ENCODE peak calls at places on chromosomes 7 and 10, in ten cellular contexts. P is PC-3, E is AG04450, Q is adrenal gland, D is colonic mucosa, K is fibroblast of the aortic adventitia, J is astrocyte of the spinal cord, N is endothelial cell, L is GM13977, W is upper lobe of left lung. S is an unnamed sample.

GRCh38 chr10:19704544-19704943 is 111.7 kb upstream of the PLXDC2 start:
- DNase-seq in P (no peak), E (no peak), Q (no peak), D (no peak), K (no peak), J (no peak), N (no peak), L (no peak), W (no peak), S (no peak)

GRCh38 chr7:30905078-30906012 is 6.3 kb upstream of the AQP1 start:
- DNase-seq in P (no peak), E (no peak), Q (no peak), D (peak), K (no peak), J (no peak), N (no peak), L (no peak), W (peak), S (no peak)

GRCh38 chr7:49660170-49660783 is 113.2 kb upstream of the VWC2 start:
- DNase-seq in P (no peak), E (no peak), Q (no peak), D (peak), K (no peak), J (no peak), N (no peak), L (no peak), W (no peak), S (no peak)

GRCh38 chr10:57716884-57717283 is 550.8 kb downstream of the IPMK start:
- DNase-seq in P (peak), E (no peak), Q (no peak), D (no peak), K (peak), J (peak), N (no peak), L (no peak), W (no peak), S (no peak)

GRCh38 chr10:112838784-112839481 is 111.1 kb upstream of the TCF7L2 start:
- DNase-seq in P (no peak), E (no peak), Q (no peak), D (no peak), K (no peak), J (no peak), N (no peak), L (no peak), W (no peak), S (no peak)

GRCh38 chr7:117193564-117193963 is 129.3 kb downstream of the WNT2 start:
- DNase-seq in P (no peak), E (no peak), Q (no peak), D (no peak), K (peak), J (no peak), N (no peak), L (no peak), W (no peak), S (no peak)

GRCh38 chr7:130734525-130735272 is 692 bp upstream of the KLF14 start:
- DNase-seq in P (no peak), E (no peak), Q (no peak), D (no peak), K (peak), J (peak), N (no peak), L (peak), W (no peak), S (peak)

GRCh38 chr10:2933041-2933440 is 134.3 kb upstream of the PFKP start:
- DNase-seq in P (no peak), E (no peak), Q (no peak), D (no peak), K (no peak), J (peak), N (no peak), L (no peak), W (no peak), S (no peak)

GRCh38 chr7:102270176-102270887 is 16.3 kb upstream of the SH2B2 start:
- DNase-seq in P (no peak), E (no peak), Q (no peak), D (no peak), K (no peak), J (no peak), N (no peak), L (no peak), W (no peak), S (no peak)

GRCh38 chr10:43682956-43683355 is 34.3 kb upstream of the ZNF32 start:
- DNase-seq in P (no peak), E (no peak), Q (no peak), D (no peak), K (no peak), J (no peak), N (no peak), L (no peak), W (no peak), S (no peak)

GRCh38 chr10:110413049-110413783 is 84.5 kb upstream of the DUSP5 start:
- DNase-seq in P (no peak), E (no peak), Q (no peak), D (no peak), K (no peak), J (peak), N (no peak), L (no peak), W (no peak), S (no peak)

GRCh38 chr10:23345861-23346260 is 1.3 kb upstream of the C10orf67 start:
- DNase-seq in P (peak), E (peak), Q (no peak), D (no peak), K (peak), J (peak), N (no peak), L (no peak), W (no peak), S (no peak)

GRCh38 chr10:100341953-100342626 is 4.9 kb upstream of the SCD start:
- DNase-seq in P (peak), E (no peak), Q (peak), D (peak), K (peak), J (peak), N (peak), L (peak), W (peak), S (peak)

GRCh38 chr7:43482679-43483252 is 100.1 kb upstream of the STK17A start:
- DNase-seq in P (no peak), E (no peak), Q (no peak), D (no peak), K (no peak), J (no peak), N (no peak), L (no peak), W (no peak), S (no peak)

GRCh38 chr10:122239578-122240257 is 31.4 kb upstream of the BTBD16 start:
- DNase-seq in P (no peak), E (no peak), Q (peak), D (no peak), K (peak), J (peak), N (no peak), L (no peak), W (no peak), S (no peak)

GRCh38 chr7:18320971-18321567 is 174.5 kb upstream of the HDAC9 start:
- DNase-seq in P (peak), E (no peak), Q (no peak), D (no peak), K (peak), J (peak), N (peak), L (peak), W (no peak), S (no peak)

GRCh38 chr7:132709971-132710567 is 133.8 kb upstream of the PLXNA4 start:
- DNase-seq in P (peak), E (peak), Q (peak), D (no peak), K (peak), J (peak), N (peak), L (peak), W (no peak), S (no peak)
- TF ChIP-seq CTCF in P (peak), E (peak), Q (peak), D (no peak), K (peak), J (peak), N (peak), L (peak), W (peak), S (peak)

GRCh38 chr7:21426958-21427860 is 674 bp upstream of the SP4 start:
- DNase-seq in P (peak), E (peak), Q (peak), D (peak), K (peak), J (peak), N (peak), L (peak), W (peak), S (peak)
- TF ChIP-seq CTCF in P (no peak), E (no peak), Q (peak), D (no peak), K (no peak), J (no peak), N (no peak), L (no peak), W (peak), S (peak)

DNA sequence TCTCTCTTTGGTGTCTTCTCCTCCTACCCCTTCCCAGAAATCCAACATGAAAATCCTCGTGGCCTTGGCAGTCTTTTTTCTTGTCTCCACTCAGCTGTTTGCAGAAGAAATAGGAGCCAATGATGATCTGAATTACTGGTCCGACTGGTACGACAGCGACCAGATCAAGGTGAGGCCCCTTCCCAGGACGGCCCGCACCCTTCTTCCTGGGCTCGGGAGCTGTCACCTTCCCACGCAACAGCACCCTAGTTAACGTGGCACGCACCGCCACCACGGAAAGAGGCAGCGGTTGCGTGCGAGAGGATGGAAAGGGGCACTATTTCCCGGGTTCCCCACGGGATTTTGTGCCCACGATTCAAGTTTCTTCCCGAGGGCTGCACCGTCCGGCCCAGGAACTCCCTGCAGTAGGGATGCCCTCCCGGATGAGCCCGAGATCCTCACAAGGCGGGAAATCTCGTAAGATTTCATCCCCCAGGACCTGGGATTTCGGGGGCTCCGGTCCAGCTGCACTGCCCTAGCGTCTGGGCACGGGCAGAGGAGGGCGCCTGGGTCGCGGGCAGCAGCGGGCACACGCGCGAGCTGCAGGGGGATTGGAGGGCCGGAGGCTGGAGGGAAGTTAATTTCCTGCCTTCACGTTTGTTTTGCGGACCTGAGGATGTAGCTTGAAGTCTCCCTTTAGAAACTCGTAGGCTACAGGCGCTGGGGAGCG is 835 bp downstream of the TAC1 start:
- DNase-seq in P (no peak), E (no peak), Q (no peak), D (no peak), K (peak), J (no peak), N (peak), L (no peak), W (no peak), S (peak)
- TF ChIP-seq CTCF in P (no peak), E (no peak), Q (no peak), D (no peak), K (no peak), J (no peak), N (no peak), L (no peak), W (no peak), S (no peak)

DNA sequence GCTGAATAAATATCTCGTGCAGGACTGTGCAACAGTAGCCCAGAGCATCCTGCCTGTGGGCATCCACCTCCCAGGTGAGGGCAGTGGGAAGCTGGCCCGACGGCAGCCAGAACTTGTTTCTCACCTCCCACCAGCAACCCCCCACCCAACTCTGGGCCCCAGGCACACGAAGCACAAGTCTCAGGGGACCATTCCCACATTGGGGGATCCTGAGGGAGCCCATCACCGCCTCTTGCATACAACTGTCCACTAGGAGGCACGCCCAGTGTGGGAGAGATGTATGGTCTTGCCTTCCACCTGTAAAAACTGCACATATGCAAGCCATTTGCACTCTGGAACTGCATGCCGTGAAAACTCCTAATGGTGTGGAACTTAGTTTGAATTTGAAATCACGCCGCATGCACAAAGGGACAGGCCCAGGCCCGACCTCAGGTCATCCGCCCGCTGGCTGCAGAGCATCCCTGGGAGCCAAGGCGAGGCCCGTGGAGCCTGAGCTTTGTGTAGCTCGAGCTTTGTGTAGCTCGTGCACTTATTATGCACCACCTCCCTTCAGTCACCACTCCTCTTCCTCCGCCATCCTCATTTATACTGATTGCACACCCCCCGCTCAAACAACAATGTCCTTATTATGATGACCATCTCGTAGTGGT is 147.9 kb downstream of the ADCY1 start:
- DNase-seq in P (peak), E (no peak), Q (no peak), D (no peak), K (no peak), J (no peak), N (no peak), L (no peak), W (no peak), S (no peak)
- TF ChIP-seq CTCF in P (peak), E (no peak), Q (no peak), D (no peak), K (peak), J (no peak), N (no peak), L (no peak), W (no peak), S (peak)

GRCh38 chr10:101769541-101770180 is 6.3 kb downstream of the FGF8 start:
- DNase-seq in P (no peak), E (no peak), Q (no peak), D (no peak), K (no peak), J (no peak), N (no peak), L (no peak), W (no peak), S (no peak)
- TF ChIP-seq CTCF in P (no peak), E (no peak), Q (no peak), D (no peak), K (no peak), J (no peak), N (no peak), L (no peak), W (no peak), S (no peak)